ENCODE peak calls at places on chromosome 7, in nine cellular contexts. One of them, this sample, is unnamed.
A peak's percentile ranks its signal among the peaks of the same experiment; 100 is the strongest.

GRCh38 chr7:36281945-36282727 is 107.5 kb upstream of the ANLN start:
- DNase-seq in HTR-8/SVneo: no peak
- DNase-seq in spleen: no peak
- DNase-seq in activated CD8-positive, alpha-beta memory T cell treated with anti-CD3 and anti-CD28 coated beads, Interleukin-2, amount 50 U/mL, for 48 hours: no peak
- DNase-seq in iris pigment epithelial cell: peak; percentile 68
- DNase-seq in astrocyte of the cerebellum: no peak
- DNase-seq in M059J: peak; percentile 33
- DNase-seq in transverse colon: no peak
- DNase-seq in amygdala: no peak
- DNase-seq in this sample: no peak

GRCh38 chr7:114981323-114981722 is 59.4 kb downstream of the MDFIC start:
- DNase-seq in HTR-8/SVneo: no peak
- DNase-seq in spleen: no peak
- DNase-seq in activated CD8-positive, alpha-beta memory T cell treated with anti-CD3 and anti-CD28 coated beads, Interleukin-2, amount 50 U/mL, for 48 hours: no peak
- DNase-seq in iris pigment epithelial cell: no peak
- DNase-seq in astrocyte of the cerebellum: no peak
- DNase-seq in M059J: no peak
- DNase-seq in transverse colon: no peak
- DNase-seq in amygdala: no peak
- DNase-seq in this sample: no peak

GRCh38 chr7:36283711-36284130 is 105.9 kb upstream of the ANLN start:
- DNase-seq in HTR-8/SVneo: no peak
- DNase-seq in spleen: peak; percentile 94
- DNase-seq in activated CD8-positive, alpha-beta memory T cell treated with anti-CD3 and anti-CD28 coated beads, Interleukin-2, amount 50 U/mL, for 48 hours: peak; percentile 60
- DNase-seq in iris pigment epithelial cell: no peak
- DNase-seq in astrocyte of the cerebellum: no peak
- DNase-seq in M059J: no peak
- DNase-seq in transverse colon: peak; percentile 48
- DNase-seq in amygdala: peak; percentile 35
- DNase-seq in this sample: peak; percentile 77

GRCh38 chr7:132117636-132118035 is 458.6 kb downstream of the PLXNA4 start:
- DNase-seq in HTR-8/SVneo: no peak
- DNase-seq in spleen: no peak
- DNase-seq in activated CD8-positive, alpha-beta memory T cell treated with anti-CD3 and anti-CD28 coated beads, Interleukin-2, amount 50 U/mL, for 48 hours: no peak
- DNase-seq in iris pigment epithelial cell: no peak
- DNase-seq in astrocyte of the cerebellum: no peak
- DNase-seq in M059J: no peak
- DNase-seq in transverse colon: no peak
- DNase-seq in amygdala: no peak
- DNase-seq in this sample: no peak

GRCh38 chr7:45662540-45663166 is 88.5 kb downstream of the ADCY1 start:
- DNase-seq in HTR-8/SVneo: no peak
- DNase-seq in spleen: no peak
- DNase-seq in activated CD8-positive, alpha-beta memory T cell treated with anti-CD3 and anti-CD28 coated beads, Interleukin-2, amount 50 U/mL, for 48 hours: peak; percentile 32
- DNase-seq in iris pigment epithelial cell: no peak
- DNase-seq in astrocyte of the cerebellum: no peak
- DNase-seq in M059J: no peak
- DNase-seq in transverse colon: no peak
- DNase-seq in amygdala: no peak
- DNase-seq in this sample: no peak

GRCh38 chr7:16688249-16688648 is 42.3 kb downstream of the BZW2 start:
- DNase-seq in HTR-8/SVneo: peak; percentile 14
- DNase-seq in spleen: no peak
- DNase-seq in activated CD8-positive, alpha-beta memory T cell treated with anti-CD3 and anti-CD28 coated beads, Interleukin-2, amount 50 U/mL, for 48 hours: no peak
- DNase-seq in iris pigment epithelial cell: peak; percentile 16
- DNase-seq in astrocyte of the cerebellum: no peak
- DNase-seq in M059J: peak; percentile 42
- DNase-seq in transverse colon: no peak
- DNase-seq in amygdala: no peak
- DNase-seq in this sample: no peak

GRCh38 chr7:147394329-147394728 is 1196.2 kb upstream of the C7orf33 start:
- DNase-seq in HTR-8/SVneo: no peak
- DNase-seq in spleen: no peak
- DNase-seq in activated CD8-positive, alpha-beta memory T cell treated with anti-CD3 and anti-CD28 coated beads, Interleukin-2, amount 50 U/mL, for 48 hours: no peak
- DNase-seq in iris pigment epithelial cell: no peak
- DNase-seq in astrocyte of the cerebellum: no peak
- DNase-seq in M059J: no peak
- DNase-seq in transverse colon: no peak
- DNase-seq in amygdala: no peak
- DNase-seq in this sample: no peak

GRCh38 chr7:94972296-94972695 is 64.9 kb downstream of the PPP1R9A start:
- DNase-seq in HTR-8/SVneo: no peak
- DNase-seq in spleen: no peak
- DNase-seq in activated CD8-positive, alpha-beta memory T cell treated with anti-CD3 and anti-CD28 coated beads, Interleukin-2, amount 50 U/mL, for 48 hours: no peak
- DNase-seq in iris pigment epithelial cell: peak; percentile 27
- DNase-seq in astrocyte of the cerebellum: peak; percentile 13
- DNase-seq in M059J: peak; percentile 39
- DNase-seq in transverse colon: no peak
- DNase-seq in amygdala: no peak
- DNase-seq in this sample: no peak

GRCh38 chr7:156473476-156474240 is 166.9 kb upstream of the RNF32 start:
- DNase-seq in HTR-8/SVneo: peak; percentile 22
- DNase-seq in spleen: no peak
- DNase-seq in activated CD8-positive, alpha-beta memory T cell treated with anti-CD3 and anti-CD28 coated beads, Interleukin-2, amount 50 U/mL, for 48 hours: peak; percentile 63
- DNase-seq in iris pigment epithelial cell: peak; percentile 31
- DNase-seq in astrocyte of the cerebellum: peak; percentile 11
- DNase-seq in M059J: peak; percentile 35
- DNase-seq in transverse colon: peak; percentile 26
- DNase-seq in amygdala: peak; percentile 7
- DNase-seq in this sample: no peak

GRCh38 chr7:157827045-157827862 is 490.4 kb downstream of the DNAJB6 start:
- DNase-seq in HTR-8/SVneo: no peak
- DNase-seq in spleen: peak; percentile 54
- DNase-seq in activated CD8-positive, alpha-beta memory T cell treated with anti-CD3 and anti-CD28 coated beads, Interleukin-2, amount 50 U/mL, for 48 hours: no peak
- DNase-seq in iris pigment epithelial cell: no peak
- DNase-seq in astrocyte of the cerebellum: no peak
- DNase-seq in M059J: no peak
- DNase-seq in transverse colon: no peak
- DNase-seq in amygdala: no peak
- DNase-seq in this sample: no peak

GRCh38 chr7:44259547-44260457 is 59.0 kb downstream of the YKT6 start:
- DNase-seq in HTR-8/SVneo: no peak
- DNase-seq in spleen: no peak
- DNase-seq in activated CD8-positive, alpha-beta memory T cell treated with anti-CD3 and anti-CD28 coated beads, Interleukin-2, amount 50 U/mL, for 48 hours: no peak
- DNase-seq in iris pigment epithelial cell: peak; percentile 95
- DNase-seq in astrocyte of the cerebellum: peak; percentile 76
- DNase-seq in M059J: peak; percentile 90
- DNase-seq in transverse colon: peak; percentile 15
- DNase-seq in amygdala: peak; percentile 25
- DNase-seq in this sample: no peak

GRCh38 chr7:381211-382117 is 91.5 kb downstream of the FOXL3 start:
- DNase-seq in HTR-8/SVneo: no peak
- DNase-seq in spleen: peak; percentile 77
- DNase-seq in activated CD8-positive, alpha-beta memory T cell treated with anti-CD3 and anti-CD28 coated beads, Interleukin-2, amount 50 U/mL, for 48 hours: peak; percentile 69
- DNase-seq in iris pigment epithelial cell: no peak
- DNase-seq in astrocyte of the cerebellum: no peak
- DNase-seq in M059J: no peak
- DNase-seq in transverse colon: no peak
- DNase-seq in amygdala: no peak
- DNase-seq in this sample: peak; percentile 52

GRCh38 chr7:21106296-21106732 is 319.6 kb upstream of the SP8 start:
- DNase-seq in HTR-8/SVneo: no peak
- DNase-seq in spleen: no peak
- DNase-seq in activated CD8-positive, alpha-beta memory T cell treated with anti-CD3 and anti-CD28 coated beads, Interleukin-2, amount 50 U/mL, for 48 hours: no peak
- DNase-seq in iris pigment epithelial cell: no peak
- DNase-seq in astrocyte of the cerebellum: no peak
- DNase-seq in M059J: no peak
- DNase-seq in transverse colon: no peak
- DNase-seq in amygdala: no peak
- DNase-seq in this sample: no peak

GRCh38 chr7:106957766-106958165 is 86.7 kb upstream of the PRKAR2B start:
- DNase-seq in HTR-8/SVneo: no peak
- DNase-seq in spleen: no peak
- DNase-seq in activated CD8-positive, alpha-beta memory T cell treated with anti-CD3 and anti-CD28 coated beads, Interleukin-2, amount 50 U/mL, for 48 hours: no peak
- DNase-seq in iris pigment epithelial cell: peak; percentile 23
- DNase-seq in astrocyte of the cerebellum: no peak
- DNase-seq in M059J: peak; percentile 81
- DNase-seq in transverse colon: no peak
- DNase-seq in amygdala: no peak
- DNase-seq in this sample: no peak

GRCh38 chr7:73983437-73984164 is 44.4 kb upstream of the ELN start:
- DNase-seq in HTR-8/SVneo: no peak
- DNase-seq in spleen: peak; percentile 62
- DNase-seq in activated CD8-positive, alpha-beta memory T cell treated with anti-CD3 and anti-CD28 coated beads, Interleukin-2, amount 50 U/mL, for 48 hours: no peak
- DNase-seq in iris pigment epithelial cell: no peak
- DNase-seq in astrocyte of the cerebellum: no peak
- DNase-seq in M059J: no peak
- DNase-seq in transverse colon: no peak
- DNase-seq in amygdala: no peak
- DNase-seq in this sample: no peak